ENCODE peak calls at places on chromosomes 3 and 15, in six cellular contexts. E is activated T-helper 1 cell treated with anti-CD3 and anti-CD28 coated beads, Interleukin-12 subunit alpha, Interleukin-12 subunit beta, Interleukin-2, Interleukin-4 antibody, amounts not matched to agents 30 ng/mL and 10 ng/mL and 1 ng/mL, durations not matched to agents 14 hours and 24 hours and 36 hours; I is activated CD4-positive, alpha-beta memory T cell treated with anti-CD3 and anti-CD28 coated beads, Interleukin-2, amount 10 ng/mL, durations not matched to agents 7 days and 5 days; O is left ventricle myocardium superior; Y is RWPE1; A is choroid plexus epithelial cell. C is an unnamed sample.

GRCh38 chr3:15805756-15806266 is 8.0 kb upstream of the ANKRD28 start:
- DNase-seq in E (no peak), I (no peak), O (no peak), Y (peak; percentile 23), A (peak; percentile 82), C (no peak)

GRCh38 chr15:80727196-80727595 is 32.1 kb downstream of the ABHD17C start:
- DNase-seq in O (no peak), Y (no peak), A (peak; percentile 82), E (no peak), I (no peak), C (no peak)

GRCh38 chr3:84108442-84108971 is 850.3 kb upstream of the CADM2 start:
- DNase-seq in O (no peak), I (no peak), Y (peak; percentile 74), A (peak; percentile 61), E (no peak), C (no peak)

GRCh38 chr3:110272525-110272924 is 799.1 kb upstream of the NECTIN3 start:
- DNase-seq in A (no peak), O (no peak), I (no peak), E (no peak), Y (no peak), C (no peak)

GRCh38 chr3:48553886-48554845 is 2.4 kb downstream of the PFKFB4 start:
- DNase-seq in E (no peak), O (no peak), A (no peak), Y (no peak), I (no peak), C (no peak)

GRCh38 chr15:64286473-64286872 is 69.5 kb downstream of the CSNK1G1 start:
- DNase-seq in O (no peak), Y (no peak), I (no peak), E (no peak), A (no peak), C (no peak)

GRCh38 chr15:83306561-83306960 is 22.1 kb upstream of the BNC1 start:
- DNase-seq in I (no peak), A (peak; percentile 27), E (no peak), O (no peak), Y (no peak), C (no peak)

GRCh38 chr3:100087203-100087602 is 27.1 kb downstream of the FILIP1L start:
- DNase-seq in Y (no peak), I (no peak), A (peak; percentile 78), E (no peak), O (no peak), C (no peak)

GRCh38 chr3:50388720-50389352 is 29.5 kb upstream of the TMEM115 start:
- DNase-seq in O (no peak), I (no peak), Y (no peak), A (peak; percentile 68), E (no peak), C (no peak)

GRCh38 chr3:46865546-46865945 is 2.3 kb upstream of the MYL3 start:
- DNase-seq in E (no peak), Y (no peak), I (no peak), O (peak; percentile 25), A (no peak), C (no peak)

GRCh38 chr15:101127503-101128076 is 124.3 kb downstream of the CHSY1 start:
- DNase-seq in Y (peak; percentile 52), I (peak; percentile 53), A (peak; percentile 98), O (peak; percentile 82), E (peak; percentile 41), C (peak; percentile 88)

GRCh38 chr15:34366271-34367043 is 539 bp downstream of the LPCAT4 start:
- DNase-seq in Y (peak; percentile 78), I (peak; percentile 69), A (peak; percentile 26), E (peak; percentile 46), O (peak; percentile 83), C (peak; percentile 73)

GRCh38 chr3:152496286-152496685 is 227.6 kb downstream of the MBNL1 start:
- DNase-seq in E (no peak), O (no peak), Y (no peak), I (no peak), A (peak; percentile 20), C (no peak)

GRCh38 chr3:156626104-156626503 is 48.3 kb upstream of the TIPARP start:
- DNase-seq in O (no peak), I (no peak), E (no peak), Y (peak; percentile 71), A (no peak), C (no peak)

GRCh38 chr3:18758047-18758704 is 333.0 kb upstream of the SATB1 start:
- DNase-seq in Y (peak; percentile 1), A (peak; percentile 0), E (peak; percentile 50), I (no peak), O (no peak), C (no peak)

GRCh38 chr15:90451215-90451850 is 63.3 kb downstream of the IQGAP1 start:
- DNase-seq in A (peak; percentile 89), O (no peak), E (no peak), Y (peak; percentile 34), I (no peak), C (no peak)

GRCh38 chr3:170563712-170564423 is 22.0 kb downstream of the SLC7A14 start:
- DNase-seq in I (peak; percentile 28), O (no peak), E (no peak), A (peak; percentile 79), Y (no peak), C (no peak)

GRCh38 chr3:149231876-149232275 is 10.2 kb upstream of the CP start:
- DNase-seq in A (no peak), Y (no peak), O (no peak), E (no peak), I (no peak), C (no peak)

GRCh38 chr3:194369522-194370279 is at the start of gene LRRC15:
- DNase-seq in E (no peak), O (peak; percentile 24), I (no peak), Y (peak; percentile 22), A (peak; percentile 38), C (no peak)

GRCh38 chr15:94526071-94526689 is 294.8 kb downstream of the MCTP2 start:
- DNase-seq in A (no peak), I (no peak), O (no peak), E (no peak), Y (peak; percentile 9), C (no peak)

GRCh38 chr3:171454026-171454425 is 6.2 kb downstream of the TNIK start:
- DNase-seq in E (no peak), A (no peak), I (no peak), O (no peak), Y (no peak), C (no peak)

GRCh38 chr3:127233371-127233770 is 40.4 kb downstream of the PRR23E start:
- DNase-seq in Y (peak; percentile 32), A (no peak), O (no peak), I (no peak), E (no peak), C (no peak)

GRCh38 chr15:101325263-101326025 is 30.4 kb upstream of the SNRPA1 start:
- DNase-seq in I (no peak), E (no peak), A (no peak), Y (no peak), O (no peak), C (peak; percentile 32)

GRCh38 chr3:146100825-146101444 is 60.0 kb downstream of the PLOD2 start:
- DNase-seq in I (no peak), E (no peak), A (peak; percentile 38), O (no peak), Y (no peak), C (no peak)

GRCh38 chr15:89662893-89663673 is 7.8 kb upstream of the KIF7 start:
- DNase-seq in I (no peak), Y (peak; percentile 91), A (peak; percentile 94), E (no peak), O (peak; percentile 80), C (no peak)

GRCh38 chr15:63615935-63616334 is 18.7 kb downstream of the FBXL22 start:
- DNase-seq in O (no peak), Y (peak; percentile 72), I (no peak), E (no peak), A (no peak), C (no peak)